ENCODE peak calls at places on chromosome 17, in six cellular contexts. I is H1, Y is K562, R is GM12878, Q is HCT116, Z is GM23338. V is an unnamed sample.

GRCh38 chr17:37430051-37430591 is 23.4 kb downstream of the TADA2A start:
- DNase-seq in I (no peak), Y (peak; percentile 23), R (no peak), Q (no peak), Z (no peak), V (no peak)

GRCh38 chr17:34998205-34998604 is 17.9 kb downstream of the LIG3 start:
- DNase-seq in I (peak; percentile 31), Y (peak; percentile 80), R (peak; percentile 40), Q (peak; percentile 38), Z (peak; percentile 69), V (no peak)

GRCh38 chr17:8621585-8621984 is 8.9 kb downstream of the MYH10 start:
- DNase-seq in I (no peak), Y (peak; percentile 11), R (no peak), Q (no peak), Z (no peak), V (no peak)

GRCh38 chr17:27294689-27295630 is 1.0 kb downstream of the WSB1 start:
- DNase-seq in I (no peak), Y (peak; percentile 91), R (peak; percentile 66), Q (peak; percentile 24), Z (peak; percentile 87), V (no peak)

GRCh38 chr17:29117440-29117753 is 62.8 kb downstream of the MYO18A start:
- DNase-seq in I (no peak), Y (no peak), R (no peak), Q (no peak), Z (no peak), V (no peak)

GRCh38 chr17:50114849-50115357 is 15.1 kb downstream of the SAMD14 start:
- DNase-seq in I (no peak), Y (peak; percentile 76), R (no peak), Q (peak; percentile 66), Z (peak; percentile 94), V (peak; percentile 45)

GRCh38 chr17:364308-364707 is 11.7 kb upstream of the RPH3AL start:
- DNase-seq in I (no peak), Y (no peak), R (no peak), Q (no peak), Z (no peak), V (no peak)

GRCh38 chr17:61579961-61580360 is 11.1 kb downstream of the NACA2 start:
- DNase-seq in I (no peak), Y (peak; percentile 21), R (no peak), Q (no peak), Z (peak; percentile 15), V (no peak)

GRCh38 chr17:82767041-82767754 is 15.3 kb downstream of the TBCD start:
- DNase-seq in I (no peak), Y (peak; percentile 59), R (no peak), Q (no peak), Z (peak; percentile 90), V (no peak)

GRCh38 chr17:75517277-75517865 is 1.0 kb downstream of the TSEN54 start:
- DNase-seq in I (no peak), Y (no peak), R (no peak), Q (peak; percentile 35), Z (peak; percentile 59), V (no peak)

GRCh38 chr17:19683117-19683516 is 33.3 kb downstream of the SLC47A2 start:
- DNase-seq in I (no peak), Y (no peak), R (no peak), Q (no peak), Z (no peak), V (no peak)

GRCh38 chr17:64275016-64275415 is 12.0 kb upstream of the TEX2 start:
- DNase-seq in I (no peak), Y (no peak), R (no peak), Q (no peak), Z (no peak), V (no peak)

GRCh38 chr17:34474706-34475105 is 104.7 kb upstream of the TMEM132E start:
- DNase-seq in I (no peak), Y (peak; percentile 4), R (no peak), Q (no peak), Z (peak; percentile 51), V (no peak)

GRCh38 chr17:11952610-11953009 is 44.7 kb downstream of the ZNF18 start:
- DNase-seq in I (no peak), Y (no peak), R (no peak), Q (no peak), Z (no peak), V (no peak)

GRCh38 chr17:71777048-71777638 is 343.7 kb upstream of the SOX9 start:
- DNase-seq in I (no peak), Y (no peak), R (no peak), Q (no peak), Z (no peak), V (no peak)

GRCh38 chr17:65064452-65065019 is 8.0 kb upstream of the GNA13 start:
- DNase-seq in I (no peak), Y (peak; percentile 67), R (no peak), Q (no peak), Z (no peak), V (no peak)

GRCh38 chr17:48568499-48569259 is 9.5 kb downstream of the HOXB4 start:
- DNase-seq in I (no peak), Y (no peak), R (no peak), Q (no peak), Z (no peak), V (no peak)

GRCh38 chr17:62670202-62670821 is 42.8 kb downstream of the MRC2 start:
- DNase-seq in I (no peak), Y (no peak), R (no peak), Q (no peak), Z (peak; percentile 84), V (no peak)

GRCh38 chr17:30840775-30841174 is 9.0 kb downstream of the ATAD5 start:
- DNase-seq in I (no peak), Y (no peak), R (no peak), Q (no peak), Z (no peak), V (no peak)

GRCh38 chr17:66373944-66374817 is 71.8 kb downstream of the PRKCA start:
- DNase-seq in I (no peak), Y (peak; percentile 54), R (no peak), Q (no peak), Z (peak; percentile 21), V (no peak)

DNA sequence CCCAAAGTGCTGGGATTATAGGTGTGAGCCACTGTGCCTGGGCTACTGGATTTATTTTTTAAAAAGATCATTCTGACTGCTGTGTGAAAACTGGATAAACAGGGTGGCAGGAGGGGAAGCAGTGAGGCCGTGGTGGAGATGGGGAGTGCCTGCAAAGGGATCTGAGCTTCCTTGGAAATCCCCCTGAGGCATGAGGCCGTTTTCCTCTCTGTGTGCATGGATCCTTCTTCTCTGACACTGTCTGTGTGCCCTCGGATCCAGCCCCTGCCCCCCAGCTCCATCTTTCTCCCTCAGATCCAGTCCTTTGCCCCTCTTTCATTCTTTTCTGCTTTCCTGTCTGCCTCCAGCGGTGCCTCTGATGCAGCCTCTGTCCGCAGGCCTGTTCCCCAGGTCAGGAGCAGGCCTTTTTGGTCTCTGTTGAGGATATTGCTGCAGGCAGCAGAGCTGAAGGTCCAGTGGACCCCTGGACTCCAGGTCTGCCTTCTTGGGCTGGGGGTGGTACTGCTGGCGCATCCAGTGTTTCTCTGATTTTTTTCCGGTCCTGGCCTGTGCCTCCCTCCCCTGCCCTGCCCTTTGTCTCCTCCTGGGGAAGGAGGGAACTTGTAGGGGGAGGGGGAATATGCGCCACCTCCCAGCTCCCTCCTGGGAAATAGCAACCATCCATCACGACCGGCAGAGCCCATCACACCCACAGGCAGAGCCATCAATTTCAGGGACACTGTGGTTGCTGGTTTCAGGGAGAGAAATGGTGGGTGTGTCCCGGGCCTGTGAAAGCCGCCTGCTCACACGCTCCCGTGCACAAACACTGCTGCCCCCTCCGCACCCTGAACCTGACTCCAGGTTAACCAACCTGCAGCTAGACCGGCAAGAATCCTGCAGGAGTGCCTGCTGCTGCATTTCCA is 17.0 kb downstream of the MGAT5B start:
- DNase-seq in I (no peak), Y (no peak), R (no peak), Q (no peak), Z (peak; percentile 56), V (no peak)
- TF ChIP-seq EZH2 in I (no peak), Y (no peak), R (no peak), Q (no peak), Z (no peak), V (no peak)

GRCh38 chr17:45221081-45221996 is at the start of gene FMNL1:
- DNase-seq in I (no peak), Y (peak; percentile 65), R (no peak), Q (no peak), Z (peak; percentile 80), V (no peak)
- TF ChIP-seq POLR2AphosphoS5 in I (no peak), Y (no peak), R (no peak), Q (peak; percentile 30), Z (no peak), V (no peak)

DNA sequence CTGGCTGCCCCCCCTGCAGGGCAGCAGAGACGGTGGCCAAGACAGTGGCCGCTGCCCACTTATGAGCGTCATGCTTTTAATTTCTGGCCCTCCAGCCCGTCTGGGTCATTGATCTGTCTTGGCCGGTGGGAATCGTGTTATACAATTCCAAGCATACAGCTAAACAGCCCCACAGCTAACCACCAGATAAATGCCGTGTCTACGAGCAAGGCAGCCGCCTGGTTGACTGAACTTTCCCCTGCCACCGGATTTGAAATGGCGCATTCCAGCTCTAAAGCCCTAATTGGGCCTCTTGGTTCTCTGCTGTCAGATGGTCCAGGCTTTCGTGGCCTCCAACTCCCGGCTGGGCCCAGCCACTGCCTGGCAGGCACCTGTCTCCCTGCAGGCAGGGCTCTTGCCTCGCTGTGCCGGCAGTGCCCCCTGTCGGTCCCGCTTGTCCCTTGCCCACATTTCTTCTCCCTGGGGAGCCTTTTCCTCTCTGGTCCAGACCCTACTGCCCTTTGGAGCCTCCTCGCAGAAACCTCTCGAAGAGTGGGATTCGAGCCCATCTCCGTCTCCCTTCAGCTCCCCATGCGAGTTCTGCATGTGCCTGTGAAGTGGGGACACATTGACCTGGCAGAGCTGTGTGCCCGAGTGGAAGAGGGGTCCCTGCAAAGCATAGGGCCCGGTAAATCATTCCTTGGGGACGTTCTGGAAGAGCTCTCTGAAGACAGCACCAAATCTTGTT is 1.8 kb upstream of the RBFOX3 start:
- DNase-seq in I (peak; percentile 78), Y (peak; percentile 82), R (no peak), Q (peak; percentile 63), Z (peak; percentile 94), V (no peak)
- TF ChIP-seq EZH2 in I (no peak), Y (no peak), R (no peak), Q (no peak), Z (peak; percentile 30), V (no peak)

GRCh38 chr17:73300392-73300791 is 11.4 kb downstream of the CDC42EP4 start:
- DNase-seq in I (no peak), Y (no peak), R (no peak), Q (no peak), Z (no peak), V (no peak)

GRCh38 chr17:73304438-73304837 is 7.4 kb downstream of the CDC42EP4 start:
- DNase-seq in I (no peak), Y (peak; percentile 55), R (no peak), Q (no peak), Z (no peak), V (no peak)

GRCh38 chr17:73302189-73302588 is 9.6 kb downstream of the CDC42EP4 start:
- DNase-seq in I (no peak), Y (no peak), R (no peak), Q (no peak), Z (no peak), V (no peak)

GRCh38 chr17:73297934-73298861 is 13.6 kb downstream of the CDC42EP4 start:
- DNase-seq in I (no peak), Y (peak; percentile 43), R (no peak), Q (no peak), Z (no peak), V (no peak)

DNA sequence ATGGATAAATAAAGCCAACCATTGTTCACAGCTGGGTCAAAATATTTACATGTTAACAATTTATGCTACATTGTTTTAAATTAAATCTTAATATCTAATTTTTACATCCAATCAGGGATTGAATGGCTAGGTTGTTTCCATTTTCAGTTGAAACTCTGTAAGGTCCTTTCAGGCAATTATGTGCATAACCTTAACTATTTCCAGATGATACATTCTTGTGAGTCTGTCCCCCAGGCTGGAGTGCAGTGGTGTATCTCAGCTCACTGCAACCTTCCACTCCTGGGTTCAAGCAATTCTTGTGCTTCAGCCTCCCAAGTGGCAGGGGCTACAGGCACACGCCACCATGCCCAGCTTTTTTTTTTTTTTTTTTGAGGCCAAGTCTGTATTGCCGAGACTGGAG is 10.4 kb downstream of the CDC42EP4 start:
- DNase-seq in I (no peak), Y (no peak), R (no peak), Q (no peak), Z (no peak), V (no peak)
- TF ChIP-seq POLR2AphosphoS5 in I (no peak), Y (no peak), R (no peak), Q (no peak), Z (no peak), V (no peak)